ENCODE peak calls at places on chromosomes 12 and 14, in eight cellular contexts. U is HCT116, F is GM23338, N is PC-9, I is PC-3, C is SK-N-SH, W is MM.1S, Y is hepatocyte. B is an unnamed sample. For H3K9me2, the result is how much of the 10 kb centered on the place peaks cover.

GRCh38 chr14:68574906-68575305 is 218.0 kb downstream of the ZFP36L1 start:
- DNase-seq in U (no peak), Y (no peak), W (no peak), C (no peak), N (no peak), I (peak), F (no peak), B (no peak)

GRCh38 chr12:63826002-63826585 is 18.4 kb upstream of the SRGAP1 start:
- DNase-seq in N (peak), C (peak), Y (peak), W (peak), I (peak), F (peak), U (peak), B (peak)

GRCh38 chr12:62256408-62257079 is 3.7 kb upstream of the USP15 start:
- DNase-seq in C (no peak), I (no peak), F (no peak), N (no peak), U (no peak), Y (no peak), W (no peak), B (no peak)

GRCh38 chr12:13654456-13654855 is 326.9 kb downstream of the GRIN2B start:
- DNase-seq in Y (no peak), U (no peak), W (no peak), F (no peak), C (no peak), N (no peak), I (no peak), B (no peak)

GRCh38 chr12:103957865-103958388 is 7.7 kb upstream of the TDG start:
- DNase-seq in N (no peak), F (no peak), W (no peak), I (no peak), Y (no peak), U (no peak), C (no peak), B (no peak)

GRCh38 chr14:24098927-24099813 is 5.1 kb downstream of the PCK2 start:
- DNase-seq in N (no peak), F (no peak), W (no peak), U (no peak), C (no peak), I (no peak), Y (no peak), B (no peak)

GRCh38 chr12:47785036-47785886 is 12.2 kb downstream of the SLC48A1 start:
- DNase-seq in Y (no peak), W (no peak), N (no peak), F (no peak), U (no peak), C (no peak), I (no peak), B (no peak)

GRCh38 chr12:10354071-10354470 is 35.8 kb downstream of the KLRK1 start:
- DNase-seq in I (no peak), C (no peak), U (no peak), N (no peak), Y (no peak), F (no peak), W (no peak), B (no peak)

GRCh38 chr14:64503434-64504309 is at the start of gene ZBTB25:
- DNase-seq in C (peak), W (peak), Y (peak), U (peak), I (peak), N (peak), F (peak), B (peak)

GRCh38 chr14:84894254-84894653 is 635.7 kb upstream of the FLRT2 start:
- DNase-seq in W (no peak), C (no peak), Y (no peak), U (no peak), F (no peak), I (no peak), N (no peak), B (no peak)

GRCh38 chr12:40446385-40446784 is 221.6 kb downstream of the LRRK2 start:
- DNase-seq in W (peak), N (no peak), I (peak), Y (peak), C (peak), F (peak), U (peak), B (peak)

GRCh38 chr14:22510527-22511110 is 78.4 kb downstream of the DAD1 start:
- DNase-seq in C (no peak), Y (no peak), N (no peak), U (no peak), W (no peak), I (peak), F (no peak), B (no peak)

GRCh38 chr12:71731439-71732356 is 23.0 kb upstream of the RAB21 start:
- DNase-seq in U (no peak), W (no peak), I (peak), N (no peak), C (no peak), Y (peak), F (peak), B (peak)

GRCh38 chr14:72617391-72618011 is 276.4 kb downstream of the DPF3 start:
- DNase-seq in W (no peak), F (peak), C (no peak), U (no peak), N (no peak), Y (no peak), I (no peak), B (no peak)

GRCh38 chr14:71932229-71932951 is at the start of gene RGS6:
- DNase-seq in W (peak), Y (peak), C (peak), N (no peak), I (peak), F (peak), U (peak), B (no peak)

GRCh38 chr14:24241829-24242443 is 487 bp downstream of the TINF2 start:
- DNase-seq in F (peak), C (peak), N (peak), U (peak), I (peak), Y (peak), W (peak), B (peak)

GRCh38 chr14:89452281-89452680 is 35.2 kb upstream of the FOXN3 start:
- DNase-seq in W (no peak), U (no peak), I (no peak), Y (no peak), N (no peak), F (no peak), C (no peak), B (no peak)

GRCh38 chr12:109461846-109462766 is 15.0 kb downstream of the KCTD10 start:
- DNase-seq in W (no peak), F (no peak), Y (peak), I (peak), U (no peak), C (peak), N (peak), B (no peak)

GRCh38 chr12:117907108-117907689 is 61.6 kb downstream of the KSR2 start:
- DNase-seq in U (no peak), C (no peak), W (no peak), Y (peak), N (no peak), I (no peak), F (peak), B (no peak)

GRCh38 chr12:48442191-48442828 is 30.0 kb upstream of the ANP32D start:
- DNase-seq in Y (no peak), N (no peak), C (peak), I (no peak), U (peak), F (peak), W (no peak), B (peak)

GRCh38 chr12:92943482-92944250 is 14.6 kb upstream of the EEA1 start:
- DNase-seq in W (peak), Y (no peak), I (no peak), U (no peak), C (no peak), N (no peak), F (peak), B (peak)

GRCh38 chr12:26473291-26473690 is 277.9 kb downstream of the SSPN start:
- DNase-seq in U (no peak), N (no peak), C (no peak), W (no peak), F (no peak), Y (no peak), I (peak), B (peak)

GRCh38 chr12:74689929-74690328 is 152.3 kb downstream of the ATXN7L3B start:
- DNase-seq in Y (no peak), U (no peak), W (no peak), N (no peak), I (no peak), F (no peak), C (no peak), B (no peak)

GRCh38 chr14:70924521-70924920 is 17.3 kb downstream of the PCNX1 start:
- DNase-seq in C (no peak), F (no peak), I (no peak), N (no peak), U (no peak), Y (no peak), W (no peak), B (no peak)

GRCh38 chr14:22597265-22597664 is 835 bp upstream of the ABHD4 start:
- DNase-seq in W (no peak), N (no peak), C (no peak), Y (no peak), U (no peak), F (peak), I (no peak), B (no peak)

GRCh38 chr12:132429122-132429931 is 60.6 kb upstream of the FBRSL1 start:
- DNase-seq in Y (peak), W (no peak), U (no peak), C (peak), I (no peak), F (peak), N (no peak), B (no peak)

GRCh38 chr14:90362558-90362896 is 30.8 kb upstream of the NRDE2 start:
- DNase-seq in I (no peak), U (no peak), C (no peak), Y (no peak), F (no peak), N (no peak), W (no peak), B (no peak)

GRCh38 chr12:75883241-75883640 is 148.3 kb downstream of the PHLDA1 start:
- DNase-seq in I (no peak), N (no peak), U (no peak), Y (no peak), F (no peak), C (no peak), W (no peak), B (no peak)

GRCh38 chr12:89469361-89469760 is 55.2 kb downstream of the GALNT4 start:
- DNase-seq in F (no peak), W (peak), U (no peak), N (no peak), I (peak), C (no peak), Y (no peak), B (no peak)

GRCh38 chr12:14239935-14240872 is 125.3 kb upstream of the ATF7IP start:
- DNase-seq in Y (peak), N (peak), C (peak), F (peak), W (peak), U (no peak), I (peak), B (peak)

GRCh38 chr12:58712981-58713380 is 207.3 kb downstream of the LRIG3 start:
- DNase-seq in I (no peak), Y (no peak), W (no peak), F (no peak), U (no peak), C (no peak), N (no peak), B (no peak)

GRCh38 chr12:93679308-93679933 is 2.2 kb downstream of the CRADD start:
- DNase-seq in Y (no peak), N (no peak), W (no peak), F (no peak), U (no peak), I (no peak), C (no peak), B (no peak)

GRCh38 chr12:125330645-125331341 is 265.6 kb downstream of the AACS start:
- DNase-seq in Y (peak), N (no peak), C (peak), F (peak), U (peak), I (peak), W (peak), B (peak)

GRCh38 chr14:69152181-69152943 is 557 bp downstream of the DCAF5 start:
- DNase-seq in C (peak), W (peak), Y (peak), F (peak), U (no peak), N (no peak), I (peak), B (peak)

GRCh38 chr12:25550186-25550585 is 2.9 kb downstream of the LMNTD1 start:
- DNase-seq in W (no peak), C (no peak), Y (no peak), I (no peak), U (no peak), F (no peak), N (no peak), B (no peak)

GRCh38 chr12:27177716-27178115 is 66.4 kb upstream of the STK38L start:
- DNase-seq in F (no peak), I (peak), U (no peak), W (no peak), Y (no peak), N (peak), C (no peak), B (no peak)

GRCh38 chr14:22319526-22320352 is 269.3 kb downstream of the DAD1 start:
- DNase-seq in I (peak), U (peak), F (peak), N (peak), W (peak), Y (peak), C (peak), B (peak)

GRCh38 chr12:66118240-66118891 is 12.2 kb downstream of the LLPH start:
- DNase-seq in N (no peak), F (no peak), W (no peak), U (no peak), Y (no peak), I (no peak), C (no peak), B (no peak)

GRCh38 chr14:66425402-66425801 is 60.8 kb upstream of the CCDC196 start:
- DNase-seq in W (no peak), C (no peak), I (no peak), Y (no peak), F (no peak), U (no peak), N (no peak), B (no peak)

DNA sequence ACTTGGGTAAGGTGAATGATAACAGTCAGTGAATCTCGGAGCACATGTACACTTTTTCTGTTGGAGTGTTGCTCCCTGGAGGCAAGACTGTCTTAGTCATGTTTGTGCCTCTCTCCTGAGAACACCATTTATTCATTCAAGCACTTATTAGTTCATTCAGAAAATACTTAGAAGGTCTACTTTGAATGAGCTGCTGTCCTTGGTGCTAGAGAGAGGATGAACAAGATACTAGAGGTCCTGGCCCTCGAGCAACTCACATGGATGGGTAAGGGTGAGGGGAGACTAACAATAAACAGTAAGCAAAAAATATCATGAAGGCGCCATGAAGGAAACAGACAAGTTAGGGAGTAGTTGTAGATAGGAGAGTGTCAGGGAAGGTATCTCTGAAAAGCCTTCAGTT is 17.1 kb upstream of the SAMD4A start:
- DNase-seq in Y (peak), C (no peak), I (peak), W (no peak), F (peak), N (no peak), U (no peak), B (no peak)
- TF ChIP-seq CTCF in Y (no peak), C (no peak), I (no peak), W (no peak), F (no peak), N (no peak), U (no peak), B (no peak)

GRCh38 chr14:93081875-93082570 is 33.7 kb downstream of the ITPK1 start:
- DNase-seq in I (no peak), W (no peak), Y (no peak), F (no peak), N (no peak), U (no peak), C (no peak), B (no peak)
- H3K9me2 ChIP-seq in I (under half), W (under half), Y (under half), F (under half), N (under half), U (under half), C (under half), B (under half)

GRCh38 chr14:37170993-37171392 is 1.4 kb downstream of the SLC25A21 start:
- DNase-seq in N (no peak), F (no peak), Y (no peak), U (no peak), C (no peak), I (no peak), W (no peak), B (no peak)
- H3K4me2 ChIP-seq in N (no peak), F (no peak), Y (peak), U (no peak), C (no peak), I (no peak), W (no peak), B (no peak)

GRCh38 chr14:20935303-20935984 is 19.8 kb upstream of the RNASE2 start:
- DNase-seq in U (no peak), F (no peak), N (no peak), C (no peak), W (no peak), Y (no peak), I (no peak), B (no peak)

GRCh38 chr14:20934148-20934762 is 21.0 kb upstream of the RNASE2 start:
- DNase-seq in I (peak), Y (peak), F (peak), U (peak), C (peak), N (no peak), W (peak), B (peak)
- TF ChIP-seq CTCF in I (peak), Y (peak), F (peak), U (peak), C (peak), N (peak), W (peak), B (peak)

DNA sequence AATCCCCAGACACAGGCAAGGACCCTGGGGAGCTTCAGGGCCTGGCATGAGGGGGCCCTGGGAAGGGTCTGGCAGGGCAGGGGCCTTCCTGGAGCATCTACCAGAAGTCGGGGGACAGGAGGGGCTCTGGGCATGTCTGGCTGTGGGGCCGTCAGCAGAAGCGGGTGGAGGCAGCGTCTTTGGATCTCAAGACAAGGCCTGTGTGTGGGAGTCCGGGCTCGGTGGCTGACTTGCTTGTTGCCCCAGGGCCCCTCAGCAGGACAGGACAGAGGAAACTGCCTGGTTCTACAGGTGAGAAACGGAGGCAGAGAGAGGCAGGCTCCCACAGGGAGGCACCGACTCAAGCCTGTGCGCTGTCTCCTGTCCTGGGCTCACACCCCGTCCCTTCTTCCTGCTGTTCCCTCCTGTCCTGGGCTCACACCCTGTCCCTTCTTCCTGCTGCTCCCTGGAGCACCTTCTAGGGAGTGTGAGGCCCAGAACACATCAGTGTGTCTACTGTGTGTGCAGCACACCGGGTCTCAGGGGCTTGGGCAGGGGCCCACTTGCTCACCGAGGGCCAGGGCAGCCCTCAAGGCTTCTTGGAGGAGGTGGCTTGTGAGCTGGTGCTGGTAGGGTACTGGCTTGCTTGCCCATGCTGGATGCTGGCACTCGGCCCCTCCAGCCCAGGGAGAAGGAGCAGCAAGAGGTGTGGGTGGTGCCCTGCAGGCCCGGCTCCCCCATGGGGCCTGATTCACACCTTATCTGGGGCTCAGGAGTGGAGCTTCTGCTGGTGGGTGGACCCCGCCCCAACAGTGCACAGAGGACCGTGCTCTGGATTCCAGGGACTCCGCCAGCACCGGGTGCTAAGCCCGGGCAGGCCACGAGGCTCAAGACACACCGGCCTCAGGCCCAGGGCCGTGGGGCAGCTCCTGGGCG is 14.9 kb downstream of the ASPG start:
- DNase-seq in F (no peak), I (no peak), C (no peak), Y (no peak), U (no peak), W (no peak), N (no peak), B (no peak)
- H3K9me2 ChIP-seq in F (under half), I (under half), C (under half), Y (under half), U (under half), W (under half), N (under half), B (under half)

DNA sequence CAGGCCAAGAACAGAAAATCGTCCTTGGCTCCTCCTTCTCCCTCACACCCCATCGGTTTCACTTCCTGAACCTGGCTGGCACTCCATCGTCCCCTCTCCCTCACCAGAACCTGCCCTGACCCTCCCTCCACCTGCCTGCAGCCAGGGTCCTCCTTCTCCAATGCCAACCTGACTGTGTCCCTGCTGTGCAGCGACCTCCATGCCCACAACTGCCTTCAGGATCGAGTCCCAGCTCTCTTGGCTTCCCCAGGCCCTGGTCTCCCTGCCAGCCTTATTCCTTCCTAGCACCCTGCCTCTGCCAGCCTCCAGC is 19.8 kb downstream of the HVCN1 start:
- DNase-seq in Y (no peak), N (no peak), W (no peak), U (no peak), C (no peak), F (no peak), I (no peak), B (peak)
- H3K4me2 ChIP-seq in Y (no peak), N (no peak), W (peak), U (no peak), C (no peak), F (no peak), I (no peak), B (peak)

DNA sequence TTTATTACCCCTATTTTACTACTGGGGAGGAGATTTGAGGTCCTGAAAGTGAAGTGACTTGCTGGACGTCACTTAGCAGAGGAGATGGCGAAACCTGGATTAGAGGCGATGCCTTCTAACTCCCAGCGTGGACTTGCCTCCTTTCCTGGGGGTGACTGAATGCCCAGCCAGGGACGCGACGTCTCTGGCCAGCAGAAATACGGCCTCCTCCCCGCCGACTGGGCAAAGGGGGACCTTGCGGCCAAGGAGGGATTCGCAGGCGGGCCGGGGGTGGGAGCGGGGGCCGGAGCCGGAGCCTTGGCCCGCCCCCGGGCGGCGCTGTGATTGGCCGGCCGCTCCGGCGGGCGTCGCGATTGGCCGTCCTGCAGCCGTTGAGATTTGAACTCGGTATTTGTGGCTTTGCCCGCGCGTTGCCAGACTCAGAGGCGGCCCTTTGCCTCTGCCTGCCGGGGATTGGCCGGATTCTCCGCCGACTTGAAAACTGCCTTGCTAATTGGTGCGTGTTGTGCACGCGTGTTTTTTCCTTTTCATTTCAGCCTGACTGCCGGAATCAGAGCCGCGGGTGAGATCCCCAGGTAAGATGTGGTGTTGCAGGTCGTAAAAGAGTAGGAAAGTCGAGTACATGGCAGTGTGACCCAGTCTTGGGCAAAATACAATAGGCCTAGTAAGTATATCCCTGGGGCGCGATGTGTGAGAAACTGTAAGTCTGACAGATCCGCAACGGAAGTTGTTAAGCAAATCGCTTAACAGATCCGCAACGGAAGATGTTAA is at the start of gene NCAPD2:
- DNase-seq in Y (peak), F (peak), N (peak), C (peak), U (peak), I (peak), W (peak), B (peak)
- TF ChIP-seq CTCF in Y (no peak), F (no peak), N (peak), C (peak), U (no peak), I (no peak), W (peak), B (peak)